ENCODE peak calls at places on chromosomes 7 and 10, in six cellular contexts. C, E, X, M, D and Q are unnamed samples.

GRCh38 chr7:108097703-108098102 is 32.5 kb downstream of the LAMB4 start:
- DNase-seq in C (no peak), E (no peak), X (no peak), M (no peak), D (no peak), Q (no peak)

GRCh38 chr10:58266826-58267712 is 625 bp downstream of the IPMK start:
- DNase-seq in C (peak; percentile 63), E (peak; percentile 49), X (peak; percentile 40), M (no peak), D (peak; percentile 51), Q (peak; percentile 79)

GRCh38 chr10:55043540-55043939 is 242.5 kb upstream of the PCDH15 start:
- DNase-seq in C (no peak), E (no peak), X (no peak), M (no peak), D (no peak), Q (no peak)

GRCh38 chr10:127186846-127187245 is 9.5 kb downstream of the INSYN2A start:
- DNase-seq in C (no peak), E (no peak), X (no peak), M (no peak), D (no peak), Q (no peak)

GRCh38 chr7:47584128-47584865 is 2.4 kb upstream of the TNS3 start:
- DNase-seq in C (no peak), E (no peak), X (no peak), M (no peak), D (no peak), Q (peak; percentile 69)

GRCh38 chr10:49700997-49701396 is 21.5 kb downstream of the C10orf53 start:
- DNase-seq in C (no peak), E (no peak), X (no peak), M (no peak), D (no peak), Q (no peak)

GRCh38 chr7:149620961-149621360 is 123.4 kb upstream of the ZNF746 start:
- DNase-seq in C (no peak), E (no peak), X (no peak), M (no peak), D (peak; percentile 82), Q (no peak)

GRCh38 chr7:64869121-64869725 is 33.9 kb upstream of the ZNF273 start:
- DNase-seq in C (no peak), E (no peak), X (no peak), M (no peak), D (no peak), Q (no peak)

GRCh38 chr10:954396-954795 is 22.9 kb upstream of the LARP4B start:
- DNase-seq in C (no peak), E (no peak), X (no peak), M (no peak), D (no peak), Q (no peak)

GRCh38 chr7:2921748-2922147 is 77.6 kb upstream of the GNA12 start:
- DNase-seq in C (no peak), E (no peak), X (no peak), M (no peak), D (no peak), Q (no peak)

GRCh38 chr7:73972614-73973013 is 55.4 kb upstream of the ELN start:
- DNase-seq in C (no peak), E (no peak), X (no peak), M (no peak), D (no peak), Q (no peak)

GRCh38 chr7:18400281-18400680 is 95.3 kb upstream of the HDAC9 start:
- DNase-seq in C (no peak), E (no peak), X (no peak), M (no peak), D (no peak), Q (no peak)

GRCh38 chr10:119111968-119112515 is 8.1 kb downstream of the DENND10 start:
- DNase-seq in C (no peak), E (no peak), X (no peak), M (no peak), D (no peak), Q (no peak)

GRCh38 chr10:97714401-97715258 is 1.1 kb downstream of the MARVELD1 start:
- DNase-seq in C (peak; percentile 24), E (peak; percentile 78), X (peak; percentile 85), M (peak; percentile 38), D (peak; percentile 20), Q (peak; percentile 93)

GRCh38 chr10:122618461-122619165 is 58.1 kb downstream of the DMBT1 start:
- DNase-seq in C (no peak), E (no peak), X (no peak), M (no peak), D (no peak), Q (no peak)

GRCh38 chr7:107843184-107843583 is 40.2 kb upstream of the SLC26A3 start:
- DNase-seq in C (no peak), E (no peak), X (no peak), M (no peak), D (no peak), Q (no peak)

GRCh38 chr10:80460399-80461207 is 6.5 kb downstream of the TSPAN14 start:
- DNase-seq in C (no peak), E (no peak), X (no peak), M (no peak), D (no peak), Q (peak; percentile 53)

GRCh38 chr7:101916041-101916800 is 98.8 kb downstream of the CUX1 start:
- DNase-seq in C (no peak), E (no peak), X (no peak), M (no peak), D (no peak), Q (no peak)

GRCh38 chr7:149144996-149145850 is 2.0 kb upstream of the ZNF398 start:
- DNase-seq in C (no peak), E (no peak), X (no peak), M (no peak), D (no peak), Q (no peak)

GRCh38 chr7:50679218-50680007 is 103.3 kb downstream of the GRB10 start:
- DNase-seq in C (no peak), E (no peak), X (no peak), M (no peak), D (no peak), Q (no peak)

GRCh38 chr10:61662794-61663259 is at the start of gene CABCOCO1:
- DNase-seq in C (no peak), E (peak; percentile 63), X (peak; percentile 77), M (no peak), D (no peak), Q (peak; percentile 86)

GRCh38 chr10:68156373-68157185 is 47.3 kb downstream of the MYPN start:
- DNase-seq in C (peak; percentile 75), E (no peak), X (peak; percentile 55), M (peak; percentile 2), D (peak; percentile 29), Q (no peak)

GRCh38 chr10:8306685-8307364 is 252.3 kb downstream of the GATA3 start:
- DNase-seq in C (no peak), E (no peak), X (no peak), M (no peak), D (no peak), Q (no peak)

GRCh38 chr10:15027741-15028140 is 16.0 kb upstream of the OLAH start:
- DNase-seq in C (no peak), E (no peak), X (no peak), M (no peak), D (no peak), Q (no peak)

GRCh38 chr10:87547734-87548311 is 43.1 kb downstream of the MINPP1 start:
- DNase-seq in C (no peak), E (no peak), X (no peak), M (no peak), D (no peak), Q (no peak)

GRCh38 chr7:65295409-65295808 is 78.2 kb upstream of the ZNF92 start:
- DNase-seq in C (no peak), E (no peak), X (no peak), M (no peak), D (no peak), Q (no peak)

GRCh38 chr10:127153166-127153565 is 43.2 kb downstream of the INSYN2A start:
- DNase-seq in C (no peak), E (no peak), X (no peak), M (no peak), D (no peak), Q (no peak)

GRCh38 chr10:73096452-73097304 is at the start of gene P4HA1:
- DNase-seq in C (peak; percentile 99), E (peak; percentile 100), X (peak; percentile 100), M (peak; percentile 92), D (peak; percentile 99), Q (peak; percentile 100)

GRCh38 chr10:129277080-129277479 is 190.0 kb upstream of the MGMT start:
- DNase-seq in C (no peak), E (no peak), X (no peak), M (no peak), D (no peak), Q (no peak)

GRCh38 chr7:134932707-134933370 is 53.5 kb upstream of the AGBL3 start:
- DNase-seq in C (no peak), E (peak; percentile 47), X (peak; percentile 68), M (no peak), D (no peak), Q (peak; percentile 72)

GRCh38 chr7:110317699-110318265 is 773.1 kb upstream of the LRRN3 start:
- DNase-seq in C (no peak), E (no peak), X (no peak), M (no peak), D (no peak), Q (no peak)

GRCh38 chr10:100982916-100983830 is 4.1 kb downstream of the MRPL43 start:
- DNase-seq in C (no peak), E (no peak), X (no peak), M (no peak), D (no peak), Q (no peak)

GRCh38 chr7:114703677-114704076 is 218.2 kb upstream of the MDFIC start:
- DNase-seq in C (no peak), E (no peak), X (no peak), M (no peak), D (no peak), Q (no peak)